ENCODE peak calls at places on chromosomes 12 and 14, in six cellular contexts. J is hepatocyte, C is lower lobe of right lung, Y is A549, K is lung, W is dorsolateral prefrontal cortex. N is an unnamed sample.

GRCh38 chr12:34350092-34351041 is 328.1 kb downstream of the ALG10 start:
- DNase-seq in J (no peak), C (no peak), Y (peak; percentile 62), K (no peak), W (no peak), N (no peak)

GRCh38 chr12:6465467-6466183 is 4.9 kb downstream of the VAMP1 start:
- DNase-seq in J (peak; percentile 82), C (no peak), Y (peak; percentile 87), K (peak; percentile 61), W (no peak), N (no peak)

GRCh38 chr14:100860556-100861187 is 34.8 kb downstream of the MEG3 start:
- DNase-seq in J (no peak), C (peak; percentile 36), Y (no peak), K (no peak), W (no peak), N (no peak)

GRCh38 chr12:15435597-15435996 is 113.3 kb downstream of the PTPRO start:
- DNase-seq in J (no peak), C (no peak), Y (no peak), K (no peak), W (no peak), N (no peak)

GRCh38 chr14:98010791-98011190 is 1213.6 kb downstream of the VRK1 start:
- DNase-seq in J (no peak), C (no peak), Y (no peak), K (no peak), W (no peak), N (no peak)

GRCh38 chr12:8779862-8780261 is 42.6 kb upstream of the A2ML1 start:
- DNase-seq in J (no peak), C (no peak), Y (no peak), K (no peak), W (no peak), N (no peak)

GRCh38 chr12:13095266-13095995 is 8.0 kb downstream of the GSG1 start:
- DNase-seq in J (no peak), C (no peak), Y (no peak), K (no peak), W (no peak), N (no peak)

GRCh38 chr14:89881839-89882238 is 72.7 kb downstream of the EFCAB11 start:
- DNase-seq in J (no peak), C (no peak), Y (no peak), K (no peak), W (no peak), N (no peak)

GRCh38 chr12:31629756-31630732 is 29.4 kb upstream of the ETFBKMT start:
- DNase-seq in J (peak; percentile 18), C (no peak), Y (no peak), K (no peak), W (no peak), N (peak; percentile 23)

GRCh38 chr12:45973526-45973925 is 16.8 kb downstream of the SCAF11 start:
- DNase-seq in J (no peak), C (no peak), Y (no peak), K (no peak), W (no peak), N (no peak)

GRCh38 chr12:112822056-112822455 is 30.5 kb downstream of the RPH3A start:
- DNase-seq in J (no peak), C (no peak), Y (no peak), K (no peak), W (no peak), N (no peak)

GRCh38 chr12:132333273-132333672 is 3.9 kb upstream of the GALNT9 start:
- DNase-seq in J (no peak), C (no peak), Y (no peak), K (no peak), W (no peak), N (no peak)

GRCh38 chr14:103158688-103159087 is 35.4 kb downstream of the TNFAIP2 start:
- DNase-seq in J (no peak), C (no peak), Y (no peak), K (no peak), W (no peak), N (no peak)

GRCh38 chr14:98819867-98820206 is 452.2 kb downstream of the BCL11B start:
- DNase-seq in J (no peak), C (no peak), Y (no peak), K (no peak), W (no peak), N (no peak)

GRCh38 chr14:55336161-55336560 is 64.9 kb downstream of the FBXO34 start:
- DNase-seq in J (no peak), C (no peak), Y (no peak), K (no peak), W (no peak), N (no peak)

GRCh38 chr12:74111688-74112360 is 425.8 kb upstream of the ATXN7L3B start:
- DNase-seq in J (peak; percentile 19), C (no peak), Y (no peak), K (no peak), W (peak; percentile 60), N (no peak)

GRCh38 chr12:18750087-18750486 is 12.2 kb downstream of the CAPZA3 start:
- DNase-seq in J (peak; percentile 9), C (no peak), Y (no peak), K (no peak), W (no peak), N (no peak)

GRCh38 chr12:69330475-69331473 is 17.4 kb upstream of the LYZ start:
- DNase-seq in J (peak; percentile 73), C (peak; percentile 66), Y (no peak), K (no peak), W (no peak), N (no peak)

GRCh38 chr14:104200591-104200990 is 62.2 kb downstream of the KIF26A start:
- DNase-seq in J (no peak), C (no peak), Y (no peak), K (no peak), W (no peak), N (no peak)
- H3K27ac ChIP-seq in J (no peak overlapping the region), C (no peak overlapping the region), Y (no peak overlapping the region), K (no peak overlapping the region), W (no peak overlapping the region), N (no peak overlapping the region)

GRCh38 chr12:25677180-25677937 is 124.3 kb upstream of the LMNTD1 start:
- DNase-seq in J (no peak), C (no peak), Y (no peak), K (no peak), W (no peak), N (no peak)
- TF ChIP-seq CTCF in J (peak; percentile 19), C (peak; percentile 34), Y (peak; percentile 18), K (no peak), W (no peak), N (no peak)

GRCh38 chr14:96364911-96365310 is 1.6 kb downstream of the GSKIP start:
- DNase-seq in J (peak; percentile 7), C (no peak), Y (no peak), K (no peak), W (no peak), N (no peak)

GRCh38 chr14:96362965-96363750 is at the start of the genes ATG2B and GSKIP:
- DNase-seq in J (peak; percentile 97), C (peak; percentile 95), Y (peak; percentile 75), K (peak; percentile 94), W (peak; percentile 95), N (peak; percentile 94)

GRCh38 chr14:96359959-96360358 is 3.2 kb downstream of the ATG2B start:
- DNase-seq in J (no peak), C (no peak), Y (no peak), K (no peak), W (no peak), N (no peak)

GRCh38 chr14:96362071-96362964 is 823 bp downstream of the ATG2B start:
- DNase-seq in J (peak; percentile 84), C (no peak), Y (peak; percentile 37), K (peak; percentile 60), W (peak; percentile 41), N (peak; percentile 19)

DNA sequence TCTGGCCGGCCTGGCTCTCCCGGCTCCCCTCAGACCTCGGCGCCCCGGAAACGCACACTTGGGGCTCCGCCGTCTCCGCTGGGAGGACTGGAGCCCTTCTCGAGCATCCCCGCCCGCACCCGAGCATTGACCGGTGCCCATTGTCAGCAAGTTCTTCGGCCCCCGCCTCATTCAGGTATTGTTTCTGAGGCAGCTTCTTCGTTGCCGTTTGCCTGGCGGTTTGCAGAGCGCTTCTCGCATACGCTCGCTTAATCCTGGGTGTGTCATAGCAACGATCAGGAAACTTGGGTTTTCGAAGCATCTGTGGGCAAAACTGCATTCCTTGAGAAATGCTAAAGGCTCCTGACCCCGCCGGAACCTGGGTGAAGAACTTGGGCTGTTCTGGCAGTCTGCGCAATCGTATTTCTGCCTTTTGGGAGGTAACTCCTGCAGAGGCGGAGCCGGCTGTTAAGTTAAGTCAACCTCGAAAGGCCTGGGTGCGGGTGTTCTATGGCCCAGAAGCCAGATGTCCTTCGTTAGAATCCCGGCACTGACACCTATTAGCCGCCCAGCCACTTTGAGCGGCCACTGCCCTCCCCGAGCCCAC is 518 bp downstream of the GSKIP start:
- DNase-seq in J (peak; percentile 75), C (peak; percentile 63), Y (peak; percentile 24), K (peak; percentile 60), W (peak; percentile 41), N (no peak)
- H3K27ac ChIP-seq in J (peak overlapping the region; percentile 91), C (peak overlapping the region; percentile 92), Y (peak overlapping the region; percentile 91), K (peak overlapping the region; percentile 25), W (peak overlapping the region; percentile 92), N (peak overlapping the region; percentile 93)

DNA sequence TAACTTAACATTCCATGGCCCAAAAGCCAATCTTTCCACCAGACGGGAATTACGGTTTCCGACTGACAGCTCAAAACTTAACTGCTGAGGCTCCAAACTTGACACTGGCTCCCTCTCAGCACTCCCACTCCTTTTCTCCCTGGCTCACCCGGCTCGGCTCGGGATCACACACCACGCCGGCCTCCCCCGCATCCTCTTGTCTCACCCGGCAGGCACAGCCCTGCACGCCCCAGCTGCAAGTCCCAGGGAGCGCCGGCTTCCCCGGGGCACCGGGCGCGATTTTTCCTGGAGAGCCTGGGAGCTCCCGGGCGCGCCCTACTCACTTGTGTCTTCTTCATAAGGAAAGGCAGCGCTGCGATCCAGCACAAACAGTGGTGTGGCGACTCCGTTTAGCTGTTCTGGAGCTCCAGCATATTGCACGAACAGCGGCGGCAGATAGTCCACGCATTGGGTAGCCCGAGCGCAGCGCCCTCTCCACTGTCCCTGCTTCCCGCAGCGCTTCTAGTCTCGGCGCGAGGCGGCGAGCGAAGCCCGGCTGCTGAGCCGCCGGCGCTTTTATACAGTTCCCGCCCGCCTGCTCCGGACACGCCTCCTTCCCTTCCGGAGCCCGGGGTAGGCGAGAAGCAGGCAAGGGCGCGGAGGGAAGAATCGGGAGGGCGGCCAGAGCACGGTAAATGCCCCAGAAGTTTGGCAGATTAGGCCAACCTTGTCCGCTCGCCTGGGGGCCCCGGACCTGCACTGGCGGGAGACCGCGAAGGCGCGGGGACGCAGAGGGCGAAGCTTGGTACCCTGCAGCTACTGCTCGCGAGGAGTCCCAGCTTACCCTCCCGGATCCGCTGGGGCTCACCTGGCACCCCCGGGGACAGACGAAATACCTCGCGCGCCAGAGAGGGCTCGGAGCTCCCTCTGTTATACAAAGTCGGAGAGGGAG is at the start of gene KITLG:
- DNase-seq in J (peak; percentile 92), C (peak; percentile 87), Y (peak; percentile 80), K (peak; percentile 85), W (peak; percentile 77), N (peak; percentile 83)
- TF ChIP-seq CTCF in J (peak; percentile 52), C (peak; percentile 42), Y (peak; percentile 49), K (peak; percentile 15), W (peak; percentile 18), N (peak; percentile 65)